ENCODE peak calls at places on chromosomes 13 and 19, in eight cellular contexts. One of them, this sample, is unnamed.

GRCh38 chr13:78430811-78431210 is 172.5 kb downstream of the POU4F1 start:
- DNase-seq in effector CD4-positive, alpha-beta T cell: no peak
- DNase-seq in left kidney: no peak
- DNase-seq in colonic mucosa: no peak
- DNase-seq in substantia nigra: no peak
- DNase-seq in Calu3: no peak
- DNase-seq in activated naive CD4-positive, alpha-beta T cell: no peak
- DNase-seq in EL: no peak
- DNase-seq in this sample: no peak

GRCh38 chr19:30464162-30464561 is 92.0 kb downstream of the ZNF536 start:
- DNase-seq in colonic mucosa: no peak
- DNase-seq in left kidney: no peak
- DNase-seq in Calu3: no peak
- DNase-seq in effector CD4-positive, alpha-beta T cell: no peak
- DNase-seq in substantia nigra: no peak
- DNase-seq in EL: no peak
- DNase-seq in activated naive CD4-positive, alpha-beta T cell: no peak
- DNase-seq in this sample: no peak

GRCh38 chr13:79340490-79340889 is 65.6 kb downstream of the RBM26 start:
- DNase-seq in substantia nigra: no peak
- DNase-seq in effector CD4-positive, alpha-beta T cell: no peak
- DNase-seq in activated naive CD4-positive, alpha-beta T cell: no peak
- DNase-seq in colonic mucosa: no peak
- DNase-seq in left kidney: no peak
- DNase-seq in EL: no peak
- DNase-seq in Calu3: no peak
- DNase-seq in this sample: no peak

GRCh38 chr13:22880756-22881701 is 299.8 kb upstream of the SGCG start:
- DNase-seq in effector CD4-positive, alpha-beta T cell: no peak
- DNase-seq in substantia nigra: no peak
- DNase-seq in left kidney: no peak
- DNase-seq in colonic mucosa: no peak
- DNase-seq in Calu3: no peak
- DNase-seq in activated naive CD4-positive, alpha-beta T cell: no peak
- DNase-seq in EL: no peak
- DNase-seq in this sample: no peak

GRCh38 chr19:38719761-38720558 is 24.3 kb downstream of the CAPN12 start:
- DNase-seq in effector CD4-positive, alpha-beta T cell: no peak
- DNase-seq in Calu3: peak; percentile 58
- DNase-seq in left kidney: no peak
- DNase-seq in substantia nigra: peak; percentile 54
- DNase-seq in activated naive CD4-positive, alpha-beta T cell: no peak
- DNase-seq in colonic mucosa: no peak
- DNase-seq in EL: no peak
- DNase-seq in this sample: no peak

GRCh38 chr19:1172353-1173159 is 1.5 kb downstream of the SBNO2 start:
- DNase-seq in effector CD4-positive, alpha-beta T cell: no peak
- DNase-seq in left kidney: peak; percentile 69
- DNase-seq in EL: peak; percentile 78
- DNase-seq in colonic mucosa: peak; percentile 80
- DNase-seq in activated naive CD4-positive, alpha-beta T cell: no peak
- DNase-seq in Calu3: peak; percentile 48
- DNase-seq in substantia nigra: peak; percentile 53
- DNase-seq in this sample: no peak

GRCh38 chr19:22901431-22902130 is 69.5 kb downstream of the ZNF723 start:
- DNase-seq in colonic mucosa: no peak
- DNase-seq in left kidney: no peak
- DNase-seq in EL: no peak
- DNase-seq in effector CD4-positive, alpha-beta T cell: no peak
- DNase-seq in Calu3: no peak
- DNase-seq in substantia nigra: no peak
- DNase-seq in activated naive CD4-positive, alpha-beta T cell: no peak
- DNase-seq in this sample: no peak

GRCh38 chr19:14772467-14772866 is 5.9 kb downstream of the ADGRE2 start:
- DNase-seq in left kidney: no peak
- DNase-seq in colonic mucosa: no peak
- DNase-seq in effector CD4-positive, alpha-beta T cell: no peak
- DNase-seq in Calu3: no peak
- DNase-seq in activated naive CD4-positive, alpha-beta T cell: no peak
- DNase-seq in EL: no peak
- DNase-seq in substantia nigra: no peak
- DNase-seq in this sample: no peak

GRCh38 chr19:14081797-14082674 is 3.5 kb downstream of the C19orf67 start:
- DNase-seq in Calu3: peak; percentile 62
- DNase-seq in colonic mucosa: peak; percentile 57
- DNase-seq in EL: no peak
- DNase-seq in left kidney: no peak
- DNase-seq in activated naive CD4-positive, alpha-beta T cell: no peak
- DNase-seq in effector CD4-positive, alpha-beta T cell: no peak
- DNase-seq in substantia nigra: no peak
- DNase-seq in this sample: peak; percentile 36

GRCh38 chr19:29858000-29858596 is 46.3 kb downstream of the CCNE1 start:
- DNase-seq in left kidney: peak; percentile 79
- DNase-seq in colonic mucosa: peak; percentile 32
- DNase-seq in Calu3: peak; percentile 67
- DNase-seq in EL: no peak
- DNase-seq in effector CD4-positive, alpha-beta T cell: peak; percentile 15
- DNase-seq in substantia nigra: no peak
- DNase-seq in activated naive CD4-positive, alpha-beta T cell: no peak
- DNase-seq in this sample: no peak

GRCh38 chr13:101303512-101303911 is 112.8 kb downstream of the NALCN start:
- DNase-seq in Calu3: no peak
- DNase-seq in colonic mucosa: no peak
- DNase-seq in left kidney: no peak
- DNase-seq in effector CD4-positive, alpha-beta T cell: no peak
- DNase-seq in EL: no peak
- DNase-seq in substantia nigra: no peak
- DNase-seq in activated naive CD4-positive, alpha-beta T cell: no peak
- DNase-seq in this sample: no peak

GRCh38 chr19:15775249-15775648 is 12.2 kb upstream of the OR10H5 start:
- DNase-seq in activated naive CD4-positive, alpha-beta T cell: no peak
- DNase-seq in EL: no peak
- DNase-seq in Calu3: no peak
- DNase-seq in colonic mucosa: no peak
- DNase-seq in effector CD4-positive, alpha-beta T cell: no peak
- DNase-seq in substantia nigra: no peak
- DNase-seq in left kidney: no peak
- DNase-seq in this sample: no peak

GRCh38 chr19:28705008-28705407 is 507.9 kb downstream of the UQCRFS1 start:
- DNase-seq in left kidney: peak; percentile 55
- DNase-seq in substantia nigra: no peak
- DNase-seq in colonic mucosa: no peak
- DNase-seq in activated naive CD4-positive, alpha-beta T cell: no peak
- DNase-seq in EL: peak; percentile 92
- DNase-seq in Calu3: peak; percentile 59
- DNase-seq in effector CD4-positive, alpha-beta T cell: no peak
- DNase-seq in this sample: no peak

GRCh38 chr13:32297206-32297605 is 18.0 kb downstream of the ZAR1L start:
- DNase-seq in left kidney: no peak
- DNase-seq in EL: no peak
- DNase-seq in effector CD4-positive, alpha-beta T cell: no peak
- DNase-seq in activated naive CD4-positive, alpha-beta T cell: no peak
- DNase-seq in substantia nigra: no peak
- DNase-seq in colonic mucosa: no peak
- DNase-seq in Calu3: no peak
- DNase-seq in this sample: no peak

GRCh38 chr13:20847298-20847697 is 55.2 kb downstream of the XPO4 start:
- DNase-seq in EL: no peak
- DNase-seq in activated naive CD4-positive, alpha-beta T cell: no peak
- DNase-seq in left kidney: no peak
- DNase-seq in effector CD4-positive, alpha-beta T cell: no peak
- DNase-seq in colonic mucosa: no peak
- DNase-seq in Calu3: no peak
- DNase-seq in substantia nigra: no peak
- DNase-seq in this sample: no peak

GRCh38 chr19:12720851-12721655 is 2.7 kb downstream of the TNPO2 start:
- DNase-seq in Calu3: no peak
- DNase-seq in substantia nigra: peak; percentile 18
- DNase-seq in activated naive CD4-positive, alpha-beta T cell: no peak
- DNase-seq in left kidney: peak; percentile 45
- DNase-seq in colonic mucosa: peak; percentile 26
- DNase-seq in effector CD4-positive, alpha-beta T cell: no peak
- DNase-seq in EL: peak; percentile 33
- DNase-seq in this sample: no peak